ENCODE peak calls at places on chromosomes 13 and 19, in seven cellular contexts. W is ovary, H is adrenal gland, C is HCT116, B is transverse colon, I is lower leg skin, T is sigmoid colon. Z is an unnamed sample.

GRCh38 chr19:50568321-50569022 is at the start of gene LRRC4B:
- DNase-seq in W (no peak), H (no peak), C (no peak), B (no peak), I (no peak), T (no peak), Z (no peak)

GRCh38 chr19:49458567-49458903 is 5.5 kb downstream of the ALDH16A1 start:
- DNase-seq in W (no peak), H (no peak), C (no peak), B (no peak), I (no peak), T (no peak), Z (no peak)

GRCh38 chr13:44718467-44718866 is 142.3 kb upstream of the TSC22D1 start:
- DNase-seq in W (no peak), H (no peak), C (no peak), B (no peak), I (no peak), T (no peak), Z (no peak)

GRCh38 chr13:91270031-91270430 is 77.5 kb upstream of the MIR17HG start:
- DNase-seq in W (no peak), H (no peak), C (no peak), B (no peak), I (no peak), T (no peak), Z (no peak)

GRCh38 chr19:294819-295686 is 3.9 kb upstream of the PLPP2 start:
- DNase-seq in W (no peak), H (peak), C (no peak), B (peak), I (no peak), T (no peak), Z (peak)

GRCh38 chr13:90197722-90198121 is 1149.8 kb upstream of the MIR17HG start:
- DNase-seq in W (no peak), H (no peak), C (no peak), B (no peak), I (no peak), T (no peak), Z (no peak)

GRCh38 chr13:113022391-113023216 is 53.6 kb downstream of the MCF2L start:
- DNase-seq in W (no peak), H (no peak), C (no peak), B (no peak), I (no peak), T (no peak), Z (no peak)

GRCh38 chr19:30307191-30307974 is 64.8 kb upstream of the ZNF536 start:
- DNase-seq in W (no peak), H (no peak), C (no peak), B (no peak), I (no peak), T (no peak), Z (no peak)

GRCh38 chr19:40745402-40745780 is 4.9 kb downstream of the ACTMAP start:
- DNase-seq in W (no peak), H (peak), C (no peak), B (no peak), I (no peak), T (no peak), Z (no peak)

GRCh38 chr13:72198042-72198441 is 331.0 kb upstream of the DACH1 start:
- DNase-seq in W (no peak), H (no peak), C (no peak), B (no peak), I (no peak), T (no peak), Z (no peak)

GRCh38 chr13:68124437-68125086 is 894.4 kb upstream of the PCDH9 start:
- DNase-seq in W (no peak), H (no peak), C (no peak), B (no peak), I (no peak), T (no peak), Z (no peak)

GRCh38 chr13:20425819-20426219 is 99.8 kb downstream of the CRYL1 start:
- DNase-seq in W (no peak), H (no peak), C (no peak), B (no peak), I (no peak), T (no peak), Z (no peak)

GRCh38 chr19:8973501-8974091 is 36.6 kb downstream of the MUC16 start:
- DNase-seq in W (no peak), H (no peak), C (no peak), B (no peak), I (no peak), T (no peak), Z (no peak)

GRCh38 chr19:38564981-38565685 is 52.6 kb downstream of the MAP4K1 start:
- DNase-seq in W (no peak), H (no peak), C (no peak), B (no peak), I (no peak), T (no peak), Z (no peak)

GRCh38 chr13:90532861-90533260 is 814.6 kb upstream of the MIR17HG start:
- DNase-seq in W (no peak), H (no peak), C (no peak), B (no peak), I (no peak), T (no peak), Z (no peak)

GRCh38 chr13:111387945-111388600 is 67.6 kb downstream of the TEX29 start:
- DNase-seq in W (no peak), H (no peak), C (no peak), B (no peak), I (no peak), T (no peak), Z (no peak)

GRCh38 chr19:6718741-6719539 is 1.5 kb downstream of the C3 start:
- DNase-seq in W (no peak), H (peak), C (peak), B (no peak), I (no peak), T (peak), Z (peak)

GRCh38 chr19:28313633-28314032 is 899.3 kb downstream of the UQCRFS1 start:
- DNase-seq in W (peak), H (peak), C (no peak), B (no peak), I (no peak), T (no peak), Z (no peak)

GRCh38 chr19:1445932-1446712 is 3.8 kb upstream of the APC2 start:
- DNase-seq in W (no peak), H (no peak), C (no peak), B (no peak), I (no peak), T (no peak), Z (no peak)

GRCh38 chr13:40980466-40980865 is 38.6 kb downstream of the ELF1 start:
- DNase-seq in W (no peak), H (no peak), C (no peak), B (no peak), I (no peak), T (no peak), Z (peak)

GRCh38 chr13:65926750-65927171 is 1303.4 kb downstream of the PCDH9 start:
- DNase-seq in W (no peak), H (no peak), C (peak), B (peak), I (no peak), T (no peak), Z (peak)

GRCh38 chr13:89660752-89661151 is 1686.7 kb upstream of the MIR17HG start:
- DNase-seq in W (no peak), H (no peak), C (no peak), B (no peak), I (no peak), T (no peak), Z (no peak)

GRCh38 chr13:87821512-87821911 is 150.3 kb downstream of the SLITRK5 start:
- DNase-seq in W (no peak), H (no peak), C (no peak), B (no peak), I (no peak), T (no peak), Z (no peak)

GRCh38 chr13:96119921-96120320 is 30.0 kb downstream of the HS6ST3 start:
- DNase-seq in W (no peak), H (no peak), C (no peak), B (no peak), I (no peak), T (no peak), Z (no peak)

GRCh38 chr19:33674575-33675367 is 53.0 kb downstream of the CHST8 start:
- DNase-seq in W (no peak), H (no peak), C (no peak), B (no peak), I (no peak), T (peak), Z (no peak)

GRCh38 chr19:7879102-7879770 is 5.0 kb upstream of the PRR36 start:
- DNase-seq in W (no peak), H (no peak), C (no peak), B (no peak), I (no peak), T (no peak), Z (no peak)

GRCh38 chr19:1668339-1669123 is 16.1 kb upstream of the TCF3 start:
- DNase-seq in W (no peak), H (no peak), C (no peak), B (peak), I (no peak), T (no peak), Z (no peak)

GRCh38 chr13:23899555-23899954 is 2.3 kb upstream of the C1QTNF9B start:
- DNase-seq in W (no peak), H (peak), C (no peak), B (no peak), I (no peak), T (no peak), Z (peak)

GRCh38 chr13:29527916-29528315 is 67.6 kb downstream of the SLC7A1 start:
- DNase-seq in W (no peak), H (no peak), C (no peak), B (no peak), I (no peak), T (no peak), Z (no peak)
- TF ChIP-seq POLR2A in W (no peak), H (no peak), C (no peak), B (no peak), I (no peak), T (no peak), Z (no peak)

DNA sequence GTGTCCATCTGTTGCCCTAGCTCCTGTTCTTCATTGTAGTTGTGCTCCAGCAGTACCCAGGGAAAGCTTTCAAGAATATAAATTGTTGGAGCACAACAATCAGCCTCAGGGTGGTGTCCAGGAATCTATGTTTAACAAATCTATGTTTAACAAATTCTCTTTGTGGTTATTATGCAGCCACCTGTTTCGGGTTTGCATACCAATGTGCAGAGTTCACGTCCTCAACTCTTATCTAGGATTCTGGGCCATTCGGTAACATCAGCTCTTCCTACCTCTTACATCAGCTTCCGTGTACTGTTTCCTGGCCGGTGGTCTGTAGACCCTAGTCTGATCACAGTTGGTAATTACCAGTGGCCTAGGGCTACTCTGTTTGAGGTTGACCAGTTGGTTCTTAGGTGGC is 17.0 kb downstream of the MTUS2 start:
- DNase-seq in W (no peak), H (no peak), C (no peak), B (no peak), I (no peak), T (no peak), Z (no peak)
- TF ChIP-seq POLR2A in W (no peak), H (no peak), C (no peak), B (no peak), I (no peak), T (no peak), Z (no peak)

DNA sequence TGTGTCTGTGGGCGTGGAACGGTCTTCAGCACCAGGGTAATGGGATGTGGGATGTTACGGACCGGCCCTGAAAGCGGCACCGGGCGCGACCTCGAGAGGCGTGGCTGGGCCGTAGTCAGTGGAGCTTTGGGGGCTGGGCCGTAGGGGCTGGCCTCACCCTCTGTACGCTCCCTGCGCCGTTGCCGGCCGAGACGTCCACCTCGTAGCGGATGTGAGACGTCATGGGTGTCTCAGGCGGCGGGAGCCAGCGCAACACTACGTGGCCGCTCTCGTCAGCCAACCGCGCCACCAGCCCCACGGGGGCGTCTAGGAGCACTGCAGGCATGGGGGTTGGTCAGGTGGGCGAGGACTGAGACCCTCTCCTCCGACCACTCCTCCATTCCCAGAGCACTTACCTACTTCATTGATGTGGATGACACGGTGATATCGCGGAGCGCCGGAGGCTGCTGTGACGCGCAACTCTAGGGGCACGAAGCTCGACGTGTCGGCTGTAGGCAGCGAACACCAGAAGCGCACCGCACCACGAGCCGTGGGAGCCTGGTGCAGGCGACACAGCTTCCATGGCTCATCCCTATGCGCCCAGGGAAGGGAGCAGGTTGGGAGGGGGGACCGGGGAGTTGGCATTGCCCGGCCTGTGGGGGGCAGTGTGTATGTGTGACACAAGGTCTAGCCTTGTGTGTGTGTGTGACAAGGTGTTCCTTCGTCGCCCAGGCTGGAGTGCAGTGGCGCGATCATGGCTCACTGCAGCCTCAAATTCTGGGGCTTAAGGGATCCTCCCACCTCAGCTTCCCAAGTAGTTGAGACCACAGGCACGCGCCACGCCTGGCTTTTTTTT is 2.4 kb downstream of the EPOR start:
- DNase-seq in W (no peak), H (peak), C (peak), B (peak), I (no peak), T (peak), Z (peak)
- TF ChIP-seq POLR2A in W (no peak), H (no peak), C (no peak), B (no peak), I (no peak), T (no peak), Z (peak)

DNA sequence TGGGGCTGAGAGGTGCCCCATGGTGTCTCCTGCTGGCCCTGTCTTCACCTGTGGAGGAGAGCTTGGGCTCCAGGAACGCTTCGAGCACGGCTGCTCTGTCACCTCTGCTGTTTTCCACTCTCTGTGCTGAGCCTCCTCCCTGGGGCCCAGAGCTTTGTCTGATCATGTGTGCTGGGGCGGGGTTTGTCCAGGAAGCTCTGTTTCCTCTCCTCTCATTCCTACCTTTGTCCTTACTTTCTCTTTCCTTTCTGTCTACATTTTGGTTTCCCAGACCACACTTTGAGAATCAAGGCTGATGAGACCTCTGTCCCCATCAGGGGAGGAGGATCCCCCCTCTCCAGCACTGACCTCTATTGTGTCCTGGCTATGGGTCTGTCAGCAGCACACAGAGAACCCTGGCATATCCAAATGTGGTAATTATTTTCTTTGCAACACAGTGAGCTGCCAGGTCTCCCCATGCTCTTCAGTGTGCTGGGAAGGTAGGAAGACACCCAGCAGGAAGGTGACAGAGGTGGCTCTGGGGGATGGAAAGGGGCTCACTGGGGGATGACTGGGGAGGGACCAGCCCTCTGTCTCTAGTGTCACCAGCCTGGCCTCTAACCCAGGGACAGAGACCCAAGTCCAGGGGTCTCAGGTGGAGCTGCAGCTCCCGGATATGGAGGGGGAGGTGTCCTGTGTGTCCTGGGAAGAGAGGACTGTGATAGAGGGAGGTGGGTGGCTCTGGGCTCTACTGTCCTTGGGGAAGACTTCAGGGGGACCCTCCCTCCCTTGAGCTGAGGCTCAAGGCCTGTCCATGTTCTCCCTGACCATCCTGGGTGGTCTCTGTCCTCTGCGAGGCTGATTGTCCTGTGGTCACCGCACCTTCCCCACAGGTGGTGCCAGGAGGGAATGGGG is at the start of gene CEACAM1:
- DNase-seq in W (no peak), H (peak), C (no peak), B (peak), I (peak), T (no peak), Z (no peak)
- TF ChIP-seq POLR2A in W (no peak), H (no peak), C (no peak), B (peak), I (no peak), T (peak), Z (no peak)